ENCODE peak calls at places on chromosomes 6 and 20, in four cellular contexts. X, P, T and H are unnamed samples.
A peak's percentile ranks its signal among the peaks of the same experiment; 100 is the strongest.

GRCh38 chr20:61822396-61822795 is 243.3 kb downstream of the TAF4 start:
- DNase-seq in X (no peak), P (no peak), T (no peak), H (no peak)

GRCh38 chr20:49028684-49029083 is 17.4 kb upstream of the CSE1L start:
- DNase-seq in X (no peak), P (no peak), T (no peak), H (peak; percentile 29)

GRCh38 chr20:15889073-15889923 is 684.0 kb downstream of the KIF16B start:
- DNase-seq in X (no peak), P (no peak), T (no peak), H (no peak)

GRCh38 chr6:105036371-105036770 is 79.5 kb downstream of the LIN28B start:
- DNase-seq in X (no peak), P (no peak), T (no peak), H (no peak)

GRCh38 chr6:39684790-39685485 is 40.3 kb downstream of the KIF6 start:
- DNase-seq in X (no peak), P (no peak), T (no peak), H (no peak)

GRCh38 chr6:37674161-37674560 is 23.5 kb downstream of the MDGA1 start:
- DNase-seq in X (no peak), P (no peak), T (no peak), H (no peak)

GRCh38 chr6:56689663-56690062 is 47.0 kb upstream of the DST start:
- DNase-seq in X (no peak), P (no peak), T (no peak), H (no peak)

GRCh38 chr6:46098678-46099077 is 31.1 kb upstream of the ENPP4 start:
- DNase-seq in X (no peak), P (no peak), T (no peak), H (no peak)

GRCh38 chr6:90024633-90025032 is 130.4 kb downstream of the GJA10 start:
- DNase-seq in X (no peak), P (no peak), T (no peak), H (no peak)

GRCh38 chr20:60057866-60058807 is 99.9 kb downstream of the CDH26 start:
- DNase-seq in X (no peak), P (no peak), T (peak; percentile 74), H (peak; percentile 67)

GRCh38 chr6:125910518-125910917 is 46.1 kb upstream of the HINT3 start:
- DNase-seq in X (no peak), P (no peak), T (peak; percentile 46), H (no peak)

GRCh38 chr6:33828764-33829731 is 25.2 kb upstream of the MLN start:
- DNase-seq in X (no peak), P (no peak), T (no peak), H (no peak)

GRCh38 chr6:105424177-105424783 is 21.4 kb upstream of the PREP start:
- DNase-seq in X (no peak), P (peak; percentile 44), T (peak; percentile 76), H (peak; percentile 60)